ENCODE peak calls at places on chromosomes 2 and 18, in seven cellular contexts. B is SK-N-SH, R is K562, S is GM12892, T is H1, G is GM12878, F is HepG2. J is an unnamed sample.

GRCh38 chr2:67322361-67323001 is 74.7 kb upstream of the ETAA1 start:
- DNase-seq in B (peak; percentile 69), R (no peak), S (no peak), T (no peak), G (no peak), F (peak; percentile 65), J (no peak)

GRCh38 chr2:217868911-217869334 is 133.9 kb downstream of the TNS1 start:
- DNase-seq in B (no peak), R (no peak), S (no peak), T (no peak), G (no peak), F (no peak), J (no peak)

GRCh38 chr2:84223191-84223590 is 235.9 kb downstream of the SUCLG1 start:
- DNase-seq in B (no peak), R (no peak), S (no peak), T (no peak), G (no peak), F (no peak), J (no peak)

GRCh38 chr2:174338155-174338495 is 3.4 kb downstream of the SP9 start:
- DNase-seq in B (no peak), R (no peak), S (no peak), T (no peak), G (no peak), F (no peak), J (no peak)

GRCh38 chr2:21690005-21690404 is 566.2 kb downstream of the TDRD15 start:
- DNase-seq in B (no peak), R (no peak), S (no peak), T (no peak), G (no peak), F (no peak), J (no peak)

GRCh38 chr2:71889991-71890684 is 257.5 kb downstream of the CYP26B1 start:
- DNase-seq in B (no peak), R (no peak), S (no peak), T (no peak), G (no peak), F (no peak), J (no peak)

GRCh38 chr2:37896319-37896718 is 28.8 kb upstream of the RMDN2 start:
- DNase-seq in B (peak; percentile 33), R (no peak), S (no peak), T (no peak), G (no peak), F (peak; percentile 56), J (no peak)

GRCh38 chr18:49850636-49851035 is 37.3 kb upstream of the ACAA2 start:
- DNase-seq in B (no peak), R (no peak), S (no peak), T (no peak), G (no peak), F (no peak), J (no peak)

GRCh38 chr2:120734930-120735611 is 597 bp upstream of the GLI2 start:
- DNase-seq in B (peak; percentile 66), R (no peak), S (no peak), T (no peak), G (no peak), F (no peak), J (no peak)

GRCh38 chr2:168336786-168337388 is 89.5 kb upstream of the STK39 start:
- DNase-seq in B (no peak), R (peak; percentile 28), S (no peak), T (peak; percentile 60), G (no peak), F (peak; percentile 69), J (no peak)

GRCh38 chr2:151827564-151828142 is 568 bp downstream of the ARL5A start:
- DNase-seq in B (peak; percentile 36), R (peak; percentile 43), S (no peak), T (no peak), G (no peak), F (peak; percentile 23), J (no peak)

GRCh38 chr18:53551868-53552426 is 672.5 kb downstream of the MBD2 start:
- DNase-seq in B (no peak), R (no peak), S (no peak), T (no peak), G (no peak), F (no peak), J (no peak)

GRCh38 chr2:137173514-137173913 is 408.2 kb downstream of the THSD7B start:
- DNase-seq in B (no peak), R (no peak), S (no peak), T (no peak), G (peak; percentile 58), F (peak; percentile 14), J (no peak)

GRCh38 chr2:239661334-239662312 is 260.8 kb upstream of the HDAC4 start:
- DNase-seq in B (no peak), R (no peak), S (no peak), T (no peak), G (no peak), F (no peak), J (no peak)

GRCh38 chr2:67733517-67733916 is 329.3 kb downstream of the C1D start:
- DNase-seq in B (peak; percentile 54), R (peak; percentile 10), S (no peak), T (peak; percentile 21), G (no peak), F (peak; percentile 8), J (no peak)

GRCh38 chr18:45664824-45665763 is 49.8 kb downstream of the SLC14A2 start:
- DNase-seq in B (peak; percentile 71), R (peak; percentile 61), S (no peak), T (peak; percentile 27), G (no peak), F (peak; percentile 28), J (peak; percentile 53)

GRCh38 chr18:31684279-31685096 is at the start of gene B4GALT6:
- DNase-seq in B (peak; percentile 83), R (peak; percentile 16), S (peak; percentile 57), T (peak; percentile 34), G (no peak), F (no peak), J (peak; percentile 58)

GRCh38 chr2:16515709-16516108 is 149.9 kb downstream of the CYRIA start:
- DNase-seq in B (no peak), R (no peak), S (no peak), T (no peak), G (no peak), F (no peak), J (no peak)

GRCh38 chr18:21243041-21243431 is 1.0 kb downstream of the GREB1L start:
- DNase-seq in B (no peak), R (no peak), S (no peak), T (no peak), G (no peak), F (no peak), J (no peak)

GRCh38 chr2:60882971-60883753 is 1.8 kb downstream of the REL start:
- DNase-seq in B (peak; percentile 12), R (peak; percentile 27), S (no peak), T (no peak), G (peak; percentile 61), F (no peak), J (no peak)

GRCh38 chr18:46378864-46379207 is 274.7 kb downstream of the HAUS1 start:
- DNase-seq in B (peak; percentile 76), R (no peak), S (no peak), T (no peak), G (no peak), F (no peak), J (no peak)

GRCh38 chr2:47599171-47599570 is 183.8 kb upstream of the MSH6 start:
- DNase-seq in B (no peak), R (no peak), S (no peak), T (no peak), G (no peak), F (no peak), J (no peak)

GRCh38 chr2:223087466-223087865 is 35.5 kb downstream of the KCNE4 start:
- DNase-seq in B (no peak), R (no peak), S (no peak), T (no peak), G (no peak), F (no peak), J (no peak)

GRCh38 chr2:105239924-105240323 is 1.6 kb upstream of the GPR45 start:
- DNase-seq in B (no peak), R (no peak), S (no peak), T (no peak), G (no peak), F (no peak), J (no peak)
- TF ChIP-seq TAF1 in B (no peak), R (no peak), S (no peak), T (no peak), G (no peak), F (no peak), J (no peak)

GRCh38 chr2:39094717-39095363 is 26.0 kb downstream of the SOS1 start:
- DNase-seq in B (no peak), R (no peak), S (no peak), T (no peak), G (peak; percentile 71), F (no peak), J (no peak)

GRCh38 chr2:39095624-39096023 is 25.2 kb downstream of the SOS1 start:
- DNase-seq in B (no peak), R (no peak), S (no peak), T (no peak), G (no peak), F (no peak), J (no peak)

GRCh38 chr2:39091063-39091462 is 29.8 kb downstream of the SOS1 start:
- DNase-seq in B (no peak), R (no peak), S (no peak), T (no peak), G (no peak), F (no peak), J (no peak)

GRCh38 chr2:39091535-39091934 is 29.3 kb downstream of the SOS1 start:
- DNase-seq in B (no peak), R (no peak), S (no peak), T (no peak), G (no peak), F (no peak), J (no peak)

DNA sequence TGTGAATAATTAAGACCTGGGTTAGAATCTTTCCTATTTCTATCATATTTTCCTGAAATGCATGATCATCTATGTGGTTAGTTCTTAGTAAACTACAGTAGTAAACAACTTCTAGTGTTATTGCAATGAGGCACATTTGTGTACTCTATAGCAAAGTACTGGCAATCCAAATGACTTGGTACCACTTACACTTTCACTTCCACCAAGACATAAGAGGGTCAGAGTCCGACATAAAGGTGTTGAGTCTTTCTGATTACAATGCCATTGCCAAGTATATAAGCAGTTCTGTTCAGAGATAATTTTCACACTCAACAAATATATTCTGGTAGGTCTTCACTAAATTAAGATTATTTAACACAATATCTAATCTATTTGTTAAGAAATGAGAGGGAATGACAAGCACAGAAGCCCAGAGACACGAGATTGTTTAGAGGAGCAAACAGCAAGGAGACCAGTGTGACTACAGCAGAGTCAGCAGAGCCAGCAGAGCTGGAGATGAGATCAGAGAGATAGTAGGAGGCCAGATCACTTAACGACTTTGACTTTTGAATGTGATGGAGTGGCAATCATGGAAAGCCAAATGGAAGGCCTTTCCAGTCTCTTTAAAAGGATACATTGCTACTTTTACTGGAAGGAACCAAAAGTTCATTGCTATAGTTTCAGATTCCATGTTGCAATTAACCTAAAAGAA is 27.5 kb downstream of the SOS1 start:
- DNase-seq in B (peak; percentile 58), R (peak; percentile 17), S (no peak), T (no peak), G (no peak), F (no peak), J (no peak)
- TF ChIP-seq TAF1 in B (no peak), R (no peak), S (no peak), T (no peak), G (no peak), F (no peak), J (no peak)

GRCh38 chr2:119338826-119339561 is 27.6 kb downstream of the C2orf76 start:
- DNase-seq in B (no peak), R (peak; percentile 72), S (peak; percentile 38), T (no peak), G (peak; percentile 48), F (no peak), J (peak; percentile 53)
- TF ChIP-seq TAF1 in B (no peak), R (no peak), S (no peak), T (no peak), G (no peak), F (no peak), J (peak; percentile 26)

GRCh38 chr2:5304640-5305039 is 387.5 kb upstream of the SOX11 start:
- DNase-seq in B (no peak), R (no peak), S (no peak), T (no peak), G (no peak), F (no peak), J (no peak)
- TF ChIP-seq TAF1 in B (no peak), R (no peak), S (no peak), T (no peak), G (no peak), F (no peak), J (no peak)